ENCODE peak calls at places on chromosome 12, in nine cellular contexts. T is PC-3, B is MM.1S, L is hepatocyte, F is neural progenitor cell, D is GM23338, V is OCI-LY7, A is HCT116, W is SK-N-SH. X is an unnamed sample.

GRCh38 chr12:14937689-14938088 is 648 bp downstream of the ERP27 start:
- DNase-seq in T (peak; percentile 27), B (peak; percentile 46), L (no peak), F (no peak), D (peak; percentile 45), V (no peak), A (peak; percentile 19), W (no peak), X (no peak)

GRCh38 chr12:7269273-7269672 is 34.6 kb upstream of the ACSM4 start:
- DNase-seq in T (peak; percentile 2), B (no peak), L (no peak), F (no peak), D (no peak), V (no peak), A (no peak), W (no peak), X (peak; percentile 39)

GRCh38 chr12:24360461-24360860 is 411.0 kb upstream of the SOX5 start:
- DNase-seq in T (no peak), B (no peak), L (no peak), F (no peak), D (no peak), V (no peak), A (no peak), W (no peak), X (no peak)

GRCh38 chr12:116150452-116150851 is 127.0 kb downstream of the MED13L start:
- DNase-seq in T (no peak), B (no peak), L (no peak), F (no peak), D (no peak), V (no peak), A (no peak), W (no peak), X (no peak)

GRCh38 chr12:22658214-22658613 is 33.2 kb downstream of the ETNK1 start:
- DNase-seq in T (peak; percentile 76), B (no peak), L (no peak), F (no peak), D (no peak), V (no peak), A (no peak), W (no peak), X (peak; percentile 77)

GRCh38 chr12:17016116-17016864 is 410.3 kb upstream of the LMO3 start:
- DNase-seq in T (peak; percentile 80), B (no peak), L (no peak), F (no peak), D (no peak), V (no peak), A (no peak), W (no peak), X (no peak)

GRCh38 chr12:117743746-117744145 is 225.0 kb downstream of the KSR2 start:
- DNase-seq in T (no peak), B (no peak), L (no peak), F (no peak), D (no peak), V (no peak), A (no peak), W (no peak), X (no peak)

GRCh38 chr12:124381454-124382207 is 86.7 kb downstream of the RFLNA start:
- DNase-seq in T (peak; percentile 91), B (no peak), L (peak; percentile 47), F (no peak), D (no peak), V (no peak), A (no peak), W (no peak), X (peak; percentile 90)

GRCh38 chr12:3071107-3071506 is 6.1 kb upstream of the TSPAN9 start:
- DNase-seq in T (no peak), B (no peak), L (peak; percentile 69), F (no peak), D (no peak), V (no peak), A (no peak), W (no peak), X (no peak)

GRCh38 chr12:119227292-119227691 is 48.6 kb downstream of the HSPB8 start:
- DNase-seq in T (peak; percentile 51), B (no peak), L (no peak), F (no peak), D (no peak), V (no peak), A (no peak), W (no peak), X (peak; percentile 6)

GRCh38 chr12:57868870-57869609 is 22.5 kb upstream of the CTDSP2 start:
- DNase-seq in T (no peak), B (no peak), L (no peak), F (peak; percentile 66), D (peak; percentile 52), V (no peak), A (no peak), W (peak; percentile 67), X (peak; percentile 73)

GRCh38 chr12:57866308-57867019 is 19.9 kb upstream of the CTDSP2 start:
- DNase-seq in T (no peak), B (no peak), L (no peak), F (no peak), D (no peak), V (no peak), A (no peak), W (no peak), X (no peak)

GRCh38 chr12:57864811-57865751 is 18.6 kb upstream of the CTDSP2 start:
- DNase-seq in T (peak; percentile 77), B (peak; percentile 60), L (peak; percentile 87), F (peak; percentile 67), D (peak; percentile 83), V (no peak), A (peak; percentile 32), W (no peak), X (peak; percentile 95)

GRCh38 chr12:57869919-57870318 is 23.4 kb upstream of the CTDSP2 start:
- DNase-seq in T (no peak), B (no peak), L (no peak), F (no peak), D (no peak), V (no peak), A (no peak), W (no peak), X (no peak)

DNA sequence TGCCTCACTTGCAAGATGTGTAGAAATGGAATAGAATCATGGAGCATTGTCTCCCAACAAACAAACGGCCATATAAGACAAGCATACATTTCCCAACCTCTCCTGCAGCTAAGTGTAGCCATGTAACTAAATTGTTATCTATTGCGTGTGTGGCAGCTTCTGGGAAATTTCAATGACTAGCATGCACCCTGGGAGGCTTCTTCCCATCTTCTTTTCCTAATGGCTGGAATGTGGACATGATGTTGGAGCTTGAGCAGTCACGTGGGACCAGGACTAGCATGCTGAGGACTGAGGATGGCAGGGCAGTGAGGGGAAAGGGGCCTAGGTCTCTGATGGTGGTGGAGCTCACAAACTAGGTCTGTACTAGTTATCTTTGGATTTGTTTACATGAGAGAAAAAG is 21.7 kb upstream of the CTDSP2 start:
- DNase-seq in T (no peak), B (no peak), L (peak; percentile 36), F (no peak), D (no peak), V (no peak), A (no peak), W (no peak), X (peak; percentile 26)
- H2AFZ ChIP-seq in T (no peak overlapping the region), B (no peak overlapping the region), L (no peak overlapping the region), F (no peak overlapping the region), D (peak overlapping the region; percentile 92), V (no peak overlapping the region), A (no peak overlapping the region), W (no peak overlapping the region), X (peak overlapping the region; percentile 89)

DNA sequence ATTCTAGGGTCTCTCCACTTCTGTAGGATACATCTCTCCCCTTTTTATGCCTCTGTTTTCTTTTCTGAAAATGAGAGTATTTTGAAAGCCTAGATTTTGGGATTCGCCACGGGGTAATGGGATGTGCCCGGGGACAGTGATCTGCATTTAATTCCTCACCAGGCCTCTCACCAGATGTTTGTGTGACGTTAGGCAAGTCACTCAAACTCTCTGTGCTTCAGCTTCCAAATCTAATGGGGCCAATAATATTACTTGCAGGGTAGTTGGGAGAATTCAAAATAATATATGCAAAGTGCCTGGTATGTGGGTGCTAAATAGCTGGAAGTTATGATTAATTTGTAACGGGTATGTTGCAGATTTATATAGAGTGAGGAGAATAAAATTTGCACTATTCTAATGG is 78.8 kb downstream of the C12orf75 start:
- DNase-seq in T (no peak), B (no peak), L (no peak), F (no peak), D (no peak), V (no peak), A (no peak), W (no peak), X (no peak)
- H3K4me2 ChIP-seq in T (no peak overlapping the region), B (no peak overlapping the region), L (no peak overlapping the region), F (no peak overlapping the region), D (no peak overlapping the region), V (no peak overlapping the region), A (no peak overlapping the region), W (no peak overlapping the region), X (peak overlapping the region; percentile 58)

DNA sequence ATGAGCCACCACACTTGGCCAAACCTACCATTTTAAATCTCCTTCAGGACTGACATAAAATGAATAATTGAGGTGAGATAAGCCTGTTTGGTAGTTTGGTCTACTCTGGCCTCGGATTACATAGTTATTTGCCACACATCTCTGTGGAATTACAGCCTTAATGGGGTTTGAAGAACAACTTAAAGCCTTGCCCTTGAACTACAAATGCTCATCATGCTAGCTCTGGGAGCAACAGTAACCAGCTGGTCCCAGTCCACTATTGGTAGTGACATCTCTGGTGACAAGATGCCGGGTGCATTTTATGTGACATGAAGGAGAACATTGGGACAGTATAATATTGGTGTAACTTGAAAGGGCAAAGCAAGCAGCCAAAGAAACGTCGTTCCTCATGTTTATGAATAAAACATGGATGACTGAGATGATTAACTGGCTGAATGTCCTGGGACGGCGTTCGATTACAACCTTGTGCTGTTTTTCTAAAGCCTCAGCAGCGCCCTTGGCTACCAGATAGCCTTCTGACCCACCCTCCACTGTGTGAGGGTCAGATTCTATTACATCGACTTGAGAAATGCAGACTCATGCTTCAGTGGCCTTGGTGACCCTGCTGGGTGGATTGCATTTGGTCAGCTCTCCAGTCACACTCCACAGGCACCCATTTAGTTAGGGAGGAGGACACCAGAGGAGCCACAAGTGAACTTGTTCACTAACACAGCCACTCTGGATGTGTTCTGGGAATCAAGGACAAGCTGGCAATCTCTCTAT is 41.5 kb downstream of the BEST3 start:
- DNase-seq in T (no peak), B (no peak), L (no peak), F (no peak), D (no peak), V (no peak), A (no peak), W (no peak), X (no peak)
- TF ChIP-seq EZH2phosphoT487 in T (no peak), B (no peak), L (no peak), F (no peak), D (no peak), V (no peak), A (no peak), W (no peak), X (no peak)

DNA sequence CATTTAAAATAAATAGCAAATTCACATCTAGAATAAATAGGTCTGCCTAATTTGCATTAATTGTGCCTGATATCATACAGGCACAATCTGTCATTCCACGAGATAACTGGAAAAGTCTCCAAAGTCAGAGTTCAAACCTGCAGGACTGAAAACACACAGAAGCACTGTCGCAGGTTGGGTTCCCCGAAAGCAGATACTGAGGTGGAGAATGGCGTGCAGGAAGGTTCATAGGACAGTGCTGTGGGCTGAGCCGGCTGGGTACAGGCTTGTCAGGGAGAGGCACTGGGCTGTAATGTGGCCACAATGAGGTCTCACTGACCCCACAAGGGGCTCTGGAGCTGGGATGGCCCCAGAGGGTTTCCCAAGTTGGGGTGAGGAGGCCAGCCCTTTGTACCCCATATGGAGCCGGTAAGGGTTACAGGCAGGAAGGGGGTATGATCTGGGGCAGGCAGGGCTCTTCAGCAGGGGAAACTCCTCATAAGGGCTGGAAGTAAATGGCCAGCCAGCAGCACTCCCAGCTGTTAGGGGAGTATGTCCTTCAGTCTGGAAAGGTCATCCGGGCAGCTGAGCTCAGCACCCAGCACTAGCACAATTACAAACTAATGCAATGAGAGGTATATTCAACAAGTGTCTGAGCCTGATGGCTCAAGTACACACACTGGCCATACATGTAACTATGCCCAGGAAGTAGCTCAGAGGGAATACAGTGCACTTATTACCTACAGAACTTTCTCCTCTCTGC is 68.5 kb downstream of the NT5DC3 start:
- DNase-seq in T (no peak), B (no peak), L (no peak), F (no peak), D (no peak), V (no peak), A (no peak), W (no peak), X (no peak)
- H2AFZ ChIP-seq in T (no peak overlapping the region), B (no peak overlapping the region), L (no peak overlapping the region), F (no peak overlapping the region), D (no peak overlapping the region), V (no peak overlapping the region), A (no peak overlapping the region), W (no peak overlapping the region), X (no peak overlapping the region)